ENCODE peak calls at places on chromosomes 16 and 17, in nine cellular contexts. One of them, this sample, is unnamed.

GRCh38 chr17:73043686-73044581 is 48.6 kb downstream of the SLC39A11 start:
- DNase-seq in K562: no peak
- DNase-seq in HCT116: no peak
- DNase-seq in A549: no peak
- DNase-seq in GM23338: no peak
- DNase-seq in HL-60: no peak
- DNase-seq in GM12878: no peak
- DNase-seq in SK-N-SH: peak
- DNase-seq in HepG2: no peak
- DNase-seq in this sample: no peak

GRCh38 chr16:20901441-20902112 is 1.0 kb downstream of the LYRM1 start:
- DNase-seq in K562: peak
- DNase-seq in HCT116: no peak
- DNase-seq in A549: peak
- DNase-seq in GM23338: peak
- DNase-seq in HL-60: no peak
- DNase-seq in GM12878: no peak
- DNase-seq in SK-N-SH: peak
- DNase-seq in HepG2: peak
- DNase-seq in this sample: no peak

GRCh38 chr16:35564889-35565288 is 2105.5 kb downstream of the TP53TG3F start:
- DNase-seq in K562: no peak
- DNase-seq in HCT116: no peak
- DNase-seq in A549: no peak
- DNase-seq in GM23338: no peak
- DNase-seq in HL-60: no peak
- DNase-seq in GM12878: no peak
- DNase-seq in SK-N-SH: no peak
- DNase-seq in HepG2: no peak
- DNase-seq in this sample: no peak

GRCh38 chr16:14409563-14409962 is 220.5 kb downstream of the PARN start:
- DNase-seq in K562: no peak
- DNase-seq in HCT116: no peak
- DNase-seq in A549: peak
- DNase-seq in GM23338: no peak
- DNase-seq in HL-60: no peak
- DNase-seq in GM12878: no peak
- DNase-seq in SK-N-SH: no peak
- DNase-seq in HepG2: peak
- DNase-seq in this sample: peak

GRCh38 chr17:72826602-72827001 is 265.9 kb downstream of the SLC39A11 start:
- DNase-seq in K562: no peak
- DNase-seq in HCT116: peak
- DNase-seq in A549: peak
- DNase-seq in GM23338: no peak
- DNase-seq in HL-60: no peak
- DNase-seq in GM12878: no peak
- DNase-seq in SK-N-SH: no peak
- DNase-seq in HepG2: no peak
- DNase-seq in this sample: no peak

GRCh38 chr17:21129023-21129681 is 2.4 kb downstream of the DHRS7B start:
- DNase-seq in K562: no peak
- DNase-seq in HCT116: no peak
- DNase-seq in A549: peak
- DNase-seq in GM23338: peak
- DNase-seq in HL-60: no peak
- DNase-seq in GM12878: no peak
- DNase-seq in SK-N-SH: peak
- DNase-seq in HepG2: peak
- DNase-seq in this sample: no peak

GRCh38 chr16:30703971-30704370 is 5.0 kb downstream of the SRCAP start:
- DNase-seq in K562: no peak
- DNase-seq in HCT116: no peak
- DNase-seq in A549: no peak
- DNase-seq in GM23338: no peak
- DNase-seq in HL-60: no peak
- DNase-seq in GM12878: no peak
- DNase-seq in SK-N-SH: peak
- DNase-seq in HepG2: no peak
- DNase-seq in this sample: no peak

GRCh38 chr17:80529104-80529903 is 15.3 kb upstream of the RPTOR start:
- DNase-seq in K562: no peak
- DNase-seq in HCT116: no peak
- DNase-seq in A549: no peak
- DNase-seq in GM23338: no peak
- DNase-seq in HL-60: no peak
- DNase-seq in GM12878: no peak
- DNase-seq in SK-N-SH: peak
- DNase-seq in HepG2: no peak
- DNase-seq in this sample: no peak

GRCh38 chr16:8986111-8986510 is 22.4 kb upstream of the USP7 start:
- DNase-seq in K562: no peak
- DNase-seq in HCT116: no peak
- DNase-seq in A549: no peak
- DNase-seq in GM23338: no peak
- DNase-seq in HL-60: no peak
- DNase-seq in GM12878: no peak
- DNase-seq in SK-N-SH: no peak
- DNase-seq in HepG2: no peak
- DNase-seq in this sample: no peak

GRCh38 chr16:28491080-28491969 is 549 bp downstream of the CLN3 start:
- DNase-seq in K562: peak
- DNase-seq in HCT116: no peak
- DNase-seq in A549: no peak
- DNase-seq in GM23338: peak
- DNase-seq in HL-60: peak
- DNase-seq in GM12878: no peak
- DNase-seq in SK-N-SH: peak
- DNase-seq in HepG2: peak
- DNase-seq in this sample: no peak

GRCh38 chr17:41026668-41027471 is at the start of gene KRTAP1-5:
- DNase-seq in K562: no peak
- DNase-seq in HCT116: no peak
- DNase-seq in A549: no peak
- DNase-seq in GM23338: no peak
- DNase-seq in HL-60: no peak
- DNase-seq in GM12878: no peak
- DNase-seq in SK-N-SH: no peak
- DNase-seq in HepG2: no peak
- DNase-seq in this sample: no peak

GRCh38 chr17:51214920-51215319 is 44.9 kb downstream of the MBTD1 start:
- DNase-seq in K562: no peak
- DNase-seq in HCT116: no peak
- DNase-seq in A549: no peak
- DNase-seq in GM23338: no peak
- DNase-seq in HL-60: no peak
- DNase-seq in GM12878: no peak
- DNase-seq in SK-N-SH: no peak
- DNase-seq in HepG2: no peak
- DNase-seq in this sample: no peak

GRCh38 chr17:7266784-7267183 is 4.5 kb upstream of the CLDN7 start:
- DNase-seq in K562: no peak
- DNase-seq in HCT116: no peak
- DNase-seq in A549: peak
- DNase-seq in GM23338: no peak
- DNase-seq in HL-60: no peak
- DNase-seq in GM12878: no peak
- DNase-seq in SK-N-SH: no peak
- DNase-seq in HepG2: no peak
- DNase-seq in this sample: no peak

DNA sequence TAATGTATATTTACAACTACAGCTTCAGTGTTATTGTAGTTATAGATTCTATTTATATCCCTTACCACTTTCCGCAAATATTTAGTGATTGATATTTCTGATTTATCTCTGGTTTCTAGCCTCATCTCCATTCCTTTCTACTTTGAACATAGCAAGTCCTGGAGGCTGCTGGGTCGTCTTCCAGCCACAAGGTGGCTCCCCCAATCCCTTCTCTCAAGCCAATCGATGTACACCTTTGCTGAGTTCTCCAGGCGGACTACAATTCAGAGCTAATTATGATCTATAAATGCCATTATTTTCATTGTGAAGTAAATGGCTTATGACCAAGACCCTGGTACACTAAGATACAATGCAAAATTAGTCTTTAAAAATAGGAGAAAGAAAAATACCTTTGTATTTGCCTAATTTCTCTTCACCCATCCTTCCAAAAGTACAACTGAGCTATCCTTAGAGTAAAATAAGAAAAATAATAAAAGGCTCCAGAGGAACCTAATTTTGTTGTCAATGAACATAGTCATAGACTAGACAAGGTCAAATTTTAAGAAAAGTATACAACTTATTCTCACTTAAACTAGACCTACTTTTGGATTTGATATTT is 122.1 kb downstream of the SKAP1 start:
- DNase-seq in K562: peak
- DNase-seq in HCT116: peak
- DNase-seq in A549: peak
- DNase-seq in GM23338: peak
- DNase-seq in HL-60: no peak
- DNase-seq in GM12878: no peak
- DNase-seq in SK-N-SH: peak
- DNase-seq in HepG2: peak
- DNase-seq in this sample: peak
- TF ChIP-seq REST in K562: no peak
- TF ChIP-seq REST in HCT116: no peak
- TF ChIP-seq REST in A549: no peak
- TF ChIP-seq REST in GM23338: no peak
- TF ChIP-seq REST in HL-60: no peak
- TF ChIP-seq REST in GM12878: no peak
- TF ChIP-seq REST in SK-N-SH: no peak
- TF ChIP-seq REST in HepG2: no peak
- TF ChIP-seq REST in this sample: no peak

GRCh38 chr17:10875411-10875810 is 37.5 kb upstream of the PIRT start:
- DNase-seq in K562: peak
- DNase-seq in HCT116: no peak
- DNase-seq in A549: peak
- DNase-seq in GM23338: peak
- DNase-seq in HL-60: no peak
- DNase-seq in GM12878: no peak
- DNase-seq in SK-N-SH: no peak
- DNase-seq in HepG2: no peak
- DNase-seq in this sample: no peak
- TF ChIP-seq REST in K562: peak
- TF ChIP-seq REST in HCT116: peak
- TF ChIP-seq REST in A549: peak
- TF ChIP-seq REST in GM23338: peak
- TF ChIP-seq REST in HL-60: peak
- TF ChIP-seq REST in GM12878: peak
- TF ChIP-seq REST in SK-N-SH: peak
- TF ChIP-seq REST in HepG2: peak
- TF ChIP-seq REST in this sample: peak

DNA sequence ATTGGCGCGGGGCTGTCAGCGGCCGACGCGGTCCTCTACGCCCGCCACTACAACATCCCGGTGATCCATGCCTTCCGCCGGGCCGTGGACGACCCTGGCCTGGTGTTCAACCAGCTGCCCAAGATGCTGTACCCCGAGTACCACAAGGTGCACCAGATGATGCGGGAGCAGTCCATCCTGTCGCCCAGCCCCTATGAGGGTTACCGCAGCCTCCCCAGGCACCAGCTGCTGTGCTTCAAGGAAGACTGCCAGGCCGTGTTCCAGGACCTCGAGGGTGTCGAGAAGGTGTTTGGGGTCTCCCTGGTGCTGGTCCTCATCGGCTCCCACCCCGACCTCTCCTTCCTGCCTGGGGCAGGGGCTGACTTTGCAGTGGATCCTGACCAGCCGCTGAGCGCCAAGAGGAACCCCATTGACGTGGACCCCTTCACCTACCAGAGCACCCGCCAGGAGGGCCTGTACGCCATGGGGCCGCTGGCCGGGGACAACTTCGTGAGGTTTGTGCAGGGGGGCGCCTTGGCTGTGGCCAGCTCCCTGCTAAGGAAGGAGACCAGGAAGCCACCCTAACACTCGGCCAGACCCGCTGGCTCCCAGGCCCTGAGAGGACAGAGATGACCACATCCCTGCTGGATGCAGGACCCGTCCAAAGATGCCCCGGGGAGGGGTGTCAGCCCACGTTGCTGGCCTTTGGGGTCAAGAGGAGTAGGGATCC is 2.4 kb upstream of the NECAB2 start:
- DNase-seq in K562: no peak
- DNase-seq in HCT116: no peak
- DNase-seq in A549: no peak
- DNase-seq in GM23338: no peak
- DNase-seq in HL-60: no peak
- DNase-seq in GM12878: no peak
- DNase-seq in SK-N-SH: no peak
- DNase-seq in HepG2: no peak
- DNase-seq in this sample: no peak
- TF ChIP-seq REST in K562: no peak
- TF ChIP-seq REST in HCT116: no peak
- TF ChIP-seq REST in A549: no peak
- TF ChIP-seq REST in GM23338: no peak
- TF ChIP-seq REST in HL-60: no peak
- TF ChIP-seq REST in GM12878: no peak
- TF ChIP-seq REST in SK-N-SH: no peak
- TF ChIP-seq REST in HepG2: no peak
- TF ChIP-seq REST in this sample: no peak

GRCh38 chr17:58195518-58196123 is 3.1 kb downstream of the EPX start:
- DNase-seq in K562: no peak
- DNase-seq in HCT116: no peak
- DNase-seq in A549: no peak
- DNase-seq in GM23338: no peak
- DNase-seq in HL-60: no peak
- DNase-seq in GM12878: no peak
- DNase-seq in SK-N-SH: no peak
- DNase-seq in HepG2: no peak
- DNase-seq in this sample: no peak

GRCh38 chr17:58200024-58200633 is 7.6 kb downstream of the EPX start:
- DNase-seq in K562: peak
- DNase-seq in HCT116: peak
- DNase-seq in A549: peak
- DNase-seq in GM23338: peak
- DNase-seq in HL-60: no peak
- DNase-seq in GM12878: no peak
- DNase-seq in SK-N-SH: peak
- DNase-seq in HepG2: peak
- DNase-seq in this sample: no peak

GRCh38 chr17:58193641-58194259 is 1.2 kb downstream of the EPX start:
- DNase-seq in K562: peak
- DNase-seq in HCT116: no peak
- DNase-seq in A549: no peak
- DNase-seq in GM23338: peak
- DNase-seq in HL-60: no peak
- DNase-seq in GM12878: no peak
- DNase-seq in SK-N-SH: peak
- DNase-seq in HepG2: no peak
- DNase-seq in this sample: no peak

GRCh38 chr17:58192612-58193011 is at the start of gene EPX:
- DNase-seq in K562: no peak
- DNase-seq in HCT116: no peak
- DNase-seq in A549: no peak
- DNase-seq in GM23338: no peak
- DNase-seq in HL-60: no peak
- DNase-seq in GM12878: no peak
- DNase-seq in SK-N-SH: peak
- DNase-seq in HepG2: no peak
- DNase-seq in this sample: no peak

DNA sequence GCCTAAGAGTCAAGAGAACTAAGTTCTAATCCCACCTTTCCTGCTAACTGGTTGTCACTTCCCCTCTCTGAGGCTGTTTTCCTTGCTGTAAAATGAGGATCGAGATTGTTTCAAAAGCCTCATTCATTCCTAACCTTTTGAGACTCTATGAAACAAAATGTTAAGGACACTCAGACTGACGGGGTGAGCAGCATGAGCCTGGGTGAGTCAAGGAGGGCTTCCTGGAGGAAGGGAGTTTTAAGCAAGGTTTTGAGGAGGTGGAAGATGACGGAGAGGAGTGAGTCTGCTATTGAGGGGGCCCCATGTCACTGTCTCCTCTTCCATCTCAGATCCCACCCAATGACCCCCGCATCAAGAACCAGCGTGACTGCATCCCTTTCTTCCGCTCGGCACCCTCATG is 4.1 kb downstream of the EPX start:
- DNase-seq in K562: no peak
- DNase-seq in HCT116: no peak
- DNase-seq in A549: no peak
- DNase-seq in GM23338: no peak
- DNase-seq in HL-60: no peak
- DNase-seq in GM12878: no peak
- DNase-seq in SK-N-SH: no peak
- DNase-seq in HepG2: no peak
- DNase-seq in this sample: no peak
- TF ChIP-seq REST in K562: no peak
- TF ChIP-seq REST in HCT116: no peak
- TF ChIP-seq REST in A549: no peak
- TF ChIP-seq REST in GM23338: no peak
- TF ChIP-seq REST in HL-60: no peak
- TF ChIP-seq REST in GM12878: no peak
- TF ChIP-seq REST in SK-N-SH: no peak
- TF ChIP-seq REST in HepG2: no peak
- TF ChIP-seq REST in this sample: no peak

This sample was measured in Panc1.